ENCODE peak calls at places on chromosome 22, in eight cellular contexts. V is adipocyte, O is heart left ventricle, W is H1, Z is fibroblast of villous mesenchyme, L is AG04450, G is A549, M is GM12864. E is an unnamed sample.

GRCh38 chr22:35426801-35427140 is 26.8 kb downstream of the MCM5 start:
- DNase-seq in G (no peak), O (no peak), V (no peak), Z (no peak), L (no peak), W (no peak), M (no peak), E (no peak)

GRCh38 chr22:33666661-33667619 is 253.3 kb downstream of the LARGE1 start:
- DNase-seq in L (no peak), V (no peak), G (no peak), W (no peak), M (peak), O (no peak), Z (peak), E (no peak)

GRCh38 chr22:47591709-47592108 is 829.3 kb downstream of the TBC1D22A start:
- DNase-seq in Z (no peak), L (no peak), O (no peak), W (no peak), M (no peak), G (no peak), V (no peak), E (no peak)

GRCh38 chr22:47102648-47103047 is 340.2 kb downstream of the TBC1D22A start:
- DNase-seq in Z (peak), G (peak), L (no peak), O (no peak), V (no peak), M (no peak), W (peak), E (no peak)

GRCh38 chr22:24763872-24764485 is 10.5 kb downstream of the PIWIL3 start:
- DNase-seq in W (no peak), L (no peak), Z (no peak), M (no peak), V (no peak), G (no peak), O (no peak), E (no peak)

GRCh38 chr22:49713003-49713402 is 114.7 kb downstream of the BRD1 start:
- DNase-seq in V (no peak), W (no peak), M (no peak), Z (no peak), O (no peak), G (no peak), L (no peak), E (no peak)

GRCh38 chr22:32202539-32203180 is 2.2 kb downstream of the RFPL2 start:
- DNase-seq in G (peak), Z (peak), O (peak), M (no peak), L (no peak), V (peak), W (no peak), E (peak)

GRCh38 chr22:19120829-19121630 is 1.2 kb downstream of the DGCR2 start:
- DNase-seq in L (no peak), M (no peak), Z (peak), V (peak), W (no peak), G (peak), O (peak), E (peak)

GRCh38 chr22:49464024-49464423 is 363.6 kb downstream of the BRD1 start:
- DNase-seq in O (no peak), W (no peak), M (no peak), G (no peak), Z (no peak), L (no peak), V (no peak), E (no peak)

GRCh38 chr22:19879996-19880785 is 25.5 kb upstream of the GNB1L start:
- DNase-seq in G (no peak), L (no peak), W (no peak), V (no peak), O (peak), Z (no peak), M (no peak), E (no peak)

GRCh38 chr22:19811211-19811621 is 43.5 kb downstream of the GNB1L start:
- DNase-seq in M (no peak), W (no peak), L (no peak), O (no peak), Z (no peak), V (no peak), G (no peak), E (no peak)

GRCh38 chr22:19057539-19057938 is 64.7 kb downstream of the DGCR2 start:
- DNase-seq in W (no peak), L (no peak), V (no peak), G (no peak), O (no peak), M (no peak), Z (no peak), E (no peak)

GRCh38 chr22:39995346-39996252 is 845 bp downstream of the FAM83F start:
- DNase-seq in L (no peak), G (no peak), V (no peak), M (no peak), W (no peak), Z (no peak), O (no peak), E (peak)

GRCh38 chr22:24090581-24090980 is 79.5 kb downstream of the CABIN1 start:
- DNase-seq in Z (no peak), V (no peak), O (no peak), M (no peak), L (no peak), G (no peak), W (no peak), E (no peak)

GRCh38 chr22:43777204-43777671 is 34.9 kb downstream of the EFCAB6 start:
- DNase-seq in V (peak), Z (peak), G (peak), W (no peak), L (peak), M (no peak), O (no peak), E (peak)

GRCh38 chr22:50444663-50445062 is 30.2 kb downstream of the SBF1 start:
- DNase-seq in W (no peak), Z (peak), G (peak), O (no peak), M (no peak), V (peak), L (peak), E (peak)

GRCh38 chr22:41935015-41935908 is 8.7 kb upstream of the TNFRSF13C start:
- DNase-seq in M (no peak), V (no peak), L (no peak), G (no peak), Z (no peak), W (no peak), O (peak), E (no peak)

GRCh38 chr22:40240160-40240559 is 62.4 kb downstream of the TNRC6B start:
- DNase-seq in W (no peak), O (no peak), Z (no peak), G (no peak), V (no peak), L (no peak), M (no peak), E (no peak)

GRCh38 chr22:41526802-41527799 is 17.2 kb downstream of the POLR3H start:
- DNase-seq in O (no peak), M (no peak), Z (peak), G (peak), L (no peak), V (peak), W (no peak), E (peak)

DNA sequence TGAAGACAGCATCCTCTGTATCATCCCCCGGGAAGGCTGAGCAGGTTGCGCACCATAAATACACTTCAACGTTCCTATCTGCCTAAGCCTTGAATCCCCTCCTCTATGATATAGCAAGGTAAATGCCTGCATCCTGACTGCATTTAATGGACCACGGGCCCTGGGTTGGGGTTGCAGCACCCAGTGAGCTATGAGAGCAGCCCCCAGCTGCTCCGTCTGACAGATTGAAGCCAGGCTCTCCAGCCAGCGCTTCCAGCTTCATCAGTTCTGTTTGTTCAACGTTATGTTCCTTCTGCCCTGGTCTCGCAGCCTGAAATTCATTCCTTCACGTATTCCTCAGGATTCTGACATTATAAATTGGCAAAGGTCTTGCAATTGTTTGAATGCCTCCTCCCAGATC is 47.5 kb downstream of the TST start:
- DNase-seq in Z (no peak), L (no peak), G (no peak), M (no peak), O (no peak), W (no peak), V (no peak), E (no peak)
- H3K4me3 ChIP-seq in Z (no peak), L (no peak), G (no peak), M (no peak), O (no peak), W (no peak), V (no peak), E (no peak)

GRCh38 chr22:37566329-37566837 is 6.1 kb downstream of the CDC42EP1 start:
- DNase-seq in G (no peak), L (no peak), Z (no peak), W (no peak), M (no peak), V (no peak), O (no peak), E (no peak)

GRCh38 chr22:37565830-37566229 is 5.5 kb downstream of the CDC42EP1 start:
- DNase-seq in V (no peak), M (no peak), Z (no peak), O (no peak), L (no peak), G (no peak), W (no peak), E (no peak)

GRCh38 chr22:37562049-37562784 is 1.9 kb downstream of the CDC42EP1 start:
- DNase-seq in O (peak), G (no peak), L (no peak), M (no peak), V (no peak), W (no peak), Z (no peak), E (no peak)

GRCh38 chr22:37563153-37564081 is 3.1 kb downstream of the CDC42EP1 start:
- DNase-seq in M (no peak), W (no peak), Z (peak), L (peak), O (peak), G (peak), V (peak), E (peak)

GRCh38 chr22:37564111-37564711 is 3.9 kb downstream of the CDC42EP1 start:
- DNase-seq in Z (peak), V (peak), L (no peak), M (no peak), W (no peak), G (no peak), O (no peak), E (peak)
- H3K4me3 ChIP-seq in Z (peak), V (peak), L (peak), M (no peak), W (no peak), G (no peak), O (peak), E (no peak)

GRCh38 chr22:16654882-16655281 is 62.3 kb upstream of the CCT8L2 start:
- DNase-seq in G (no peak), M (no peak), V (no peak), L (no peak), O (no peak), W (no peak), Z (no peak), E (no peak)

GRCh38 chr22:16651217-16651616 is 58.6 kb upstream of the CCT8L2 start:
- DNase-seq in O (no peak), M (no peak), G (no peak), L (no peak), V (no peak), Z (no peak), W (no peak), E (no peak)
- H3K4me3 ChIP-seq in O (no peak), M (no peak), G (no peak), L (no peak), V (peak), Z (no peak), W (no peak), E (no peak)

GRCh38 chr22:22841598-22841997 is 46.0 kb upstream of the IGLL5 start:
- DNase-seq in L (no peak), M (no peak), Z (no peak), V (no peak), O (no peak), W (no peak), G (no peak), E (no peak)
- H3K4me3 ChIP-seq in L (no peak), M (no peak), Z (no peak), V (no peak), O (no peak), W (no peak), G (no peak), E (no peak)

GRCh38 chr22:46053563-46054090 is 76.7 kb upstream of the WNT7B start:
- DNase-seq in Z (peak), O (peak), L (no peak), M (no peak), G (no peak), W (no peak), V (peak), E (peak)
- H3K4me3 ChIP-seq in Z (peak), O (peak), L (peak), M (no peak), G (peak), W (no peak), V (peak), E (peak)

DNA sequence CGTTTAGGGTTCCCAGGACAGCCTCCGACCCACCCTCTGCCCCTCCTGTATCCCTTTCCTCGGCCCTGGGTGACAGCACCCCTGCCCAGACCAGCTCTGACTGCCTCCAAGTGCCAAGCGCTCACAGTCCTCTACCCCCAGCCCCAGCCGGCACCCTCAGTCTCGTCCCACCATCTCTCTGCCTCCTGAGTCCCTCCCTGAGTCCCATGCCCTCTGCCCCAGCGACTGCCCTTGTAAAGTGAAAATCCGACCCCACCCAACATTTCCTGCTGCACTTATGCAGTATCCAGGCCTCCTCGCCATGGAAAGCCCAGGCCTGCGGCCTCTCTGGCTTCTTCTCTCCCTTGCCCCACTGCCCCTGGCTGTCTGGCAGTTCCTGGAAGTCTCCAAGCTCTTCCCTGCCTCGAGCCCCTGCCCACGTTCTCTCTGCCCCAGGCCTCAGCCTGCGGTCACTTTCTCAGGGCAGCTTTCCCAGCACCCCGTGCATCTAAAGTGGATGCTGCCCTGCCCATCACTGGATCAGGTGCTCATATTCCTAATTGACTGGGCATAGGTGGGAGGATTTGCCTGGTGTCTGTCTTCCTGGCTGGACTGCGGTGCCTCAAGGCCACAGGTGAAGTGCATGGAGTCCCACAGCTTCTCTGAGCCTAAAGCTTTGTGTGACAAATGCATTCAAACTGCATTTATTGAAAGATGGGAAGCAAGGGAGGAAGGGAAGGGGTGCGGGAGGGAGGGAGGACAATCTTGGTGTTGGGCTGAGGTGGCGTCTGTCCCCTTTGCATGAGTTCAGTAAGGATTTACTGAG is 17.7 kb upstream of the IL2RB start:
- DNase-seq in M (no peak), W (no peak), Z (no peak), O (peak), L (no peak), G (no peak), V (no peak), E (no peak)
- H3K4me3 ChIP-seq in M (no peak), W (no peak), Z (no peak), O (peak), L (no peak), G (no peak), V (no peak), E (no peak)

E was measured in epithelial cell of esophagus.